ENCODE peak calls at places on chromosome 22, in seven cellular contexts. One of them, this sample, is unnamed.

GRCh38 chr22:23231471-23232093 is 51.3 kb downstream of the BCR start:
- DNase-seq in sigmoid colon: no peak
- DNase-seq in stimulated activated CD8-positive, alpha-beta memory T cell treated with anti-CD3 and anti-CD28 coated beads, Interleukin-12 subunit alpha, Interleukin-12 subunit beta, amount 100 ng/mL, for 1 hour: no peak
- DNase-seq in Peyer's patch: no peak
- DNase-seq in stimulated activated CD4-positive, alpha-beta T cell treated with anti-CD3 and anti-CD28 coated beads, Interleukin-15, amount 100 ng/mL, for 24 hours: no peak
- DNase-seq in fibroblast of gingiva: no peak
- DNase-seq in AML-193: no peak
- DNase-seq in this sample: no peak

GRCh38 chr22:29121124-29121523 is 48.3 kb downstream of the KREMEN1 start:
- DNase-seq in sigmoid colon: no peak
- DNase-seq in Peyer's patch: no peak
- DNase-seq in fibroblast of gingiva: no peak
- DNase-seq in stimulated activated CD8-positive, alpha-beta memory T cell treated with anti-CD3 and anti-CD28 coated beads, Interleukin-12 subunit alpha, Interleukin-12 subunit beta, amount 100 ng/mL, for 1 hour: no peak
- DNase-seq in stimulated activated CD4-positive, alpha-beta T cell treated with anti-CD3 and anti-CD28 coated beads, Interleukin-15, amount 100 ng/mL, for 24 hours: no peak
- DNase-seq in AML-193: no peak
- DNase-seq in this sample: no peak

GRCh38 chr22:20422965-20423635 is 14.5 kb downstream of the SCARF2 start:
- DNase-seq in stimulated activated CD8-positive, alpha-beta memory T cell treated with anti-CD3 and anti-CD28 coated beads, Interleukin-12 subunit alpha, Interleukin-12 subunit beta, amount 100 ng/mL, for 1 hour: no peak
- DNase-seq in sigmoid colon: peak
- DNase-seq in fibroblast of gingiva: peak
- DNase-seq in AML-193: no peak
- DNase-seq in Peyer's patch: no peak
- DNase-seq in stimulated activated CD4-positive, alpha-beta T cell treated with anti-CD3 and anti-CD28 coated beads, Interleukin-15, amount 100 ng/mL, for 24 hours: no peak
- DNase-seq in this sample: no peak

GRCh38 chr22:45976351-45977002 is 485 bp downstream of the WNT7B start:
- DNase-seq in AML-193: no peak
- DNase-seq in sigmoid colon: no peak
- DNase-seq in fibroblast of gingiva: no peak
- DNase-seq in stimulated activated CD4-positive, alpha-beta T cell treated with anti-CD3 and anti-CD28 coated beads, Interleukin-15, amount 100 ng/mL, for 24 hours: no peak
- DNase-seq in stimulated activated CD8-positive, alpha-beta memory T cell treated with anti-CD3 and anti-CD28 coated beads, Interleukin-12 subunit alpha, Interleukin-12 subunit beta, amount 100 ng/mL, for 1 hour: no peak
- DNase-seq in Peyer's patch: no peak
- DNase-seq in this sample: no peak

GRCh38 chr22:31625257-31625640 is 36.8 kb downstream of the PISD start:
- DNase-seq in AML-193: no peak
- DNase-seq in fibroblast of gingiva: no peak
- DNase-seq in Peyer's patch: no peak
- DNase-seq in stimulated activated CD4-positive, alpha-beta T cell treated with anti-CD3 and anti-CD28 coated beads, Interleukin-15, amount 100 ng/mL, for 24 hours: no peak
- DNase-seq in sigmoid colon: no peak
- DNase-seq in stimulated activated CD8-positive, alpha-beta memory T cell treated with anti-CD3 and anti-CD28 coated beads, Interleukin-12 subunit alpha, Interleukin-12 subunit beta, amount 100 ng/mL, for 1 hour: no peak
- DNase-seq in this sample: no peak

GRCh38 chr22:39845522-39845921 is 48.0 kb downstream of the ENTHD1 start:
- DNase-seq in stimulated activated CD4-positive, alpha-beta T cell treated with anti-CD3 and anti-CD28 coated beads, Interleukin-15, amount 100 ng/mL, for 24 hours: no peak
- DNase-seq in stimulated activated CD8-positive, alpha-beta memory T cell treated with anti-CD3 and anti-CD28 coated beads, Interleukin-12 subunit alpha, Interleukin-12 subunit beta, amount 100 ng/mL, for 1 hour: no peak
- DNase-seq in sigmoid colon: no peak
- DNase-seq in fibroblast of gingiva: no peak
- DNase-seq in AML-193: no peak
- DNase-seq in Peyer's patch: no peak
- DNase-seq in this sample: no peak

GRCh38 chr22:39690901-39691620 is 120.5 kb downstream of the CACNA1I start:
- DNase-seq in stimulated activated CD8-positive, alpha-beta memory T cell treated with anti-CD3 and anti-CD28 coated beads, Interleukin-12 subunit alpha, Interleukin-12 subunit beta, amount 100 ng/mL, for 1 hour: no peak
- DNase-seq in AML-193: no peak
- DNase-seq in sigmoid colon: no peak
- DNase-seq in stimulated activated CD4-positive, alpha-beta T cell treated with anti-CD3 and anti-CD28 coated beads, Interleukin-15, amount 100 ng/mL, for 24 hours: peak
- DNase-seq in fibroblast of gingiva: no peak
- DNase-seq in Peyer's patch: no peak
- DNase-seq in this sample: no peak

GRCh38 chr22:21449531-21450319 is 17.5 kb upstream of the TMEM191C start:
- DNase-seq in AML-193: no peak
- DNase-seq in fibroblast of gingiva: peak
- DNase-seq in stimulated activated CD8-positive, alpha-beta memory T cell treated with anti-CD3 and anti-CD28 coated beads, Interleukin-12 subunit alpha, Interleukin-12 subunit beta, amount 100 ng/mL, for 1 hour: no peak
- DNase-seq in Peyer's patch: no peak
- DNase-seq in sigmoid colon: peak
- DNase-seq in stimulated activated CD4-positive, alpha-beta T cell treated with anti-CD3 and anti-CD28 coated beads, Interleukin-15, amount 100 ng/mL, for 24 hours: no peak
- DNase-seq in this sample: no peak

GRCh38 chr22:31139066-31139465 is 1.2 kb downstream of the PLA2G3 start:
- DNase-seq in AML-193: no peak
- DNase-seq in stimulated activated CD8-positive, alpha-beta memory T cell treated with anti-CD3 and anti-CD28 coated beads, Interleukin-12 subunit alpha, Interleukin-12 subunit beta, amount 100 ng/mL, for 1 hour: no peak
- DNase-seq in Peyer's patch: no peak
- DNase-seq in fibroblast of gingiva: no peak
- DNase-seq in sigmoid colon: no peak
- DNase-seq in stimulated activated CD4-positive, alpha-beta T cell treated with anti-CD3 and anti-CD28 coated beads, Interleukin-15, amount 100 ng/mL, for 24 hours: no peak
- DNase-seq in this sample: no peak

This sample was measured in KBM-7.